ENCODE peak calls at places on chromosomes 4 and X, in eight cellular contexts. Y, N, Q, A, I, Z, J and X are unnamed samples.

GRCh38 chr4:68079918-68080317 is 49.8 kb downstream of the TMPRSS11F start:
- ATAC-seq in N (no peak), I (no peak), Z (no peak), J (no peak), Q (no peak), Y (no peak), A (no peak), X (no peak)

GRCh38 chrX:44550563-44550962 is 7.9 kb upstream of the FUNDC1 start:
- ATAC-seq in Y (no peak), A (no peak), J (no peak), I (no peak), Z (no peak), Q (no peak), N (no peak), X (no peak)

GRCh38 chrX:97215166-97215565 is 331.5 kb downstream of the RPA4 start:
- ATAC-seq in A (no peak), Z (no peak), Y (no peak), I (no peak), N (no peak), J (no peak), Q (no peak), X (no peak)

GRCh38 chrX:69361286-69361926 is 142.7 kb upstream of the NALF2 start:
- ATAC-seq in I (no peak), J (no peak), Z (no peak), N (no peak), A (peak), Q (no peak), Y (no peak), X (peak)

GRCh38 chrX:72269671-72270251 is 7.3 kb downstream of the RPS4X start:
- ATAC-seq in Z (peak), I (peak), Q (peak), A (no peak), J (peak), Y (no peak), N (no peak), X (no peak)

GRCh38 chr4:89509708-89510269 is 202.2 kb upstream of the GPRIN3 start:
- ATAC-seq in Y (no peak), A (no peak), I (peak), Z (no peak), N (no peak), J (no peak), Q (no peak), X (no peak)

GRCh38 chr4:139770361-139770760 is 104.7 kb downstream of the MGST2 start:
- ATAC-seq in A (peak), N (no peak), J (no peak), Z (no peak), Y (no peak), I (no peak), Q (no peak), X (no peak)

GRCh38 chr4:168859888-168860694 is 150.0 kb downstream of the CBR4 start:
- ATAC-seq in I (peak), J (no peak), N (no peak), Z (no peak), A (no peak), Y (no peak), Q (no peak), X (no peak)

GRCh38 chr4:72529144-72529822 is 39.7 kb downstream of the ADAMTS3 start:
- ATAC-seq in I (no peak), N (no peak), A (no peak), Y (no peak), Z (no peak), Q (no peak), J (no peak), X (no peak)

GRCh38 chr4:147821555-147821954 is 89.7 kb downstream of the ARHGAP10 start:
- ATAC-seq in I (peak), Z (no peak), Q (no peak), J (no peak), A (no peak), N (no peak), Y (no peak), X (no peak)

GRCh38 chr4:27327421-27328181 is 467.0 kb downstream of the STIM2 start:
- ATAC-seq in N (no peak), Y (no peak), J (no peak), I (peak), A (no peak), Z (no peak), Q (no peak), X (no peak)
- TF ChIP-seq POLR2AphosphoS5 in N (no peak), Y (no peak), J (no peak), I (no peak), A (no peak), Z (no peak), Q (no peak), X (no peak)

GRCh38 chr4:5812506-5813229 is 80.2 kb downstream of the CRMP1 start:
- ATAC-seq in Q (peak), A (peak), Z (peak), I (peak), Y (peak), N (peak), J (peak), X (peak)
- TF ChIP-seq POLR2AphosphoS5 in Q (no peak), A (no peak), Z (no peak), I (no peak), Y (no peak), N (no peak), J (no peak), X (no peak)

GRCh38 chr4:15702941-15703403 is at the start of gene BST1:
- ATAC-seq in I (peak), J (no peak), Q (no peak), Z (peak), A (peak), N (peak), Y (no peak), X (peak)
- TF ChIP-seq POLR2AphosphoS5 in I (no peak), J (no peak), Q (no peak), Z (no peak), A (peak), N (peak), Y (no peak), X (peak)

DNA sequence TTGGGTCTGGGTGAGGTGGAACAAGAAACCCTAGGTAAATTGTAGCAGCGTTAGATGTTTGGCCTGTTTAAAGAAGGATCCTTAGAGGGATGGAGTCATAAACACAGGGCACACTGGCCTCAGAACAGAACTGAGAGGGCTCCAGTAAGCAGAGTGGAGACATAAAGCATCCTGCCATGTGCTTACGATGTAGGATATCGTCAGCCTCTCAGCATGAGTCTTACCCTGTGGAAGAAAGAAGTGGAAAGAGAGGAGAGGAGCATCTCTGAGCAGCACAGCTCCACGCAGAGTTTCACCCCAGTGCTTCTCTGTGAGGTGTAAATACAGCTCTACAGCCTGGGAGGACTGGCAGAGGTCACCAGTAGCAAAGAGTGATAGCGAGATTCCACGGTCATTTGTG is 27.8 kb upstream of the SORBS2 start:
- ATAC-seq in J (peak), A (peak), Q (no peak), Y (no peak), I (no peak), Z (peak), N (peak), X (no peak)
- TF ChIP-seq POLR2AphosphoS5 in J (no peak), A (no peak), Q (no peak), Y (no peak), I (no peak), Z (no peak), N (no peak), X (no peak)